ENCODE peak calls at places on chromosomes 3 and 15, in four cellular contexts. A, N, V and F are unnamed samples.

GRCh38 chr3:188936597-188937107 is 235.1 kb upstream of the TPRG1 start:
- DNase-seq in N (no peak), V (no peak), A (no peak), F (no peak)

GRCh38 chr3:23389089-23389488 is 186.0 kb downstream of the UBE2E2 start:
- DNase-seq in A (peak), V (no peak), N (no peak), F (no peak)

GRCh38 chr3:8571256-8571655 is 69.6 kb downstream of the LMCD1 start:
- DNase-seq in A (no peak), V (no peak), N (no peak), F (no peak)

GRCh38 chr3:171454026-171454425 is 6.2 kb downstream of the TNIK start:
- DNase-seq in N (no peak), V (no peak), A (no peak), F (no peak)

GRCh38 chr3:10653241-10653640 is 147.9 kb upstream of the ATP2B2 start:
- DNase-seq in N (no peak), V (no peak), A (no peak), F (no peak)

GRCh38 chr3:188947401-188947982 is 224.3 kb upstream of the TPRG1 start:
- DNase-seq in V (no peak), N (no peak), A (peak), F (no peak)

GRCh38 chr3:171049831-171050444 is 23.4 kb upstream of the SLC2A2 start:
- DNase-seq in V (peak), A (peak), N (peak), F (peak)

GRCh38 chr15:63462053-63462452 is 42.3 kb upstream of the USP3 start:
- DNase-seq in N (no peak), V (no peak), A (no peak), F (no peak)

GRCh38 chr3:14144423-14145075 is 19.7 kb downstream of the TMEM43 start:
- DNase-seq in N (peak), V (peak), A (peak), F (peak)

GRCh38 chr15:62428851-62429250 is 263.8 kb upstream of the C2CD4B start:
- DNase-seq in A (no peak), N (no peak), V (no peak), F (no peak)

GRCh38 chr15:42072141-42072685 is 22.1 kb downstream of the PLA2G4D start:
- DNase-seq in N (no peak), V (no peak), A (no peak), F (no peak)

GRCh38 chr15:85541744-85542143 is 161.3 kb downstream of the AKAP13 start:
- DNase-seq in A (no peak), N (no peak), V (no peak), F (no peak)

GRCh38 chr15:80325206-80325605 is 73.2 kb upstream of the CTXND1 start:
- DNase-seq in N (peak), V (no peak), A (no peak), F (no peak)

GRCh38 chr3:138946554-138947302 is at the start of the genes FOXL2 and FOXL2NB:
- DNase-seq in N (no peak), V (no peak), A (no peak), F (no peak)

GRCh38 chr3:126064627-126065258 is 19.2 kb downstream of the SLC41A3 start:
- DNase-seq in N (peak), V (no peak), A (no peak), F (no peak)

GRCh38 chr15:95565702-95566101 is 764.8 kb upstream of the NR2F2 start:
- DNase-seq in A (no peak), N (no peak), V (no peak), F (no peak)

GRCh38 chr15:62881056-62881455 is 161.5 kb upstream of the TPM1 start:
- DNase-seq in N (no peak), V (no peak), A (no peak), F (no peak)

GRCh38 chr3:64237083-64237482 is 11.8 kb upstream of the PRICKLE2 start:
- DNase-seq in A (no peak), V (no peak), N (no peak), F (no peak)

GRCh38 chr3:25713316-25713967 is 48.7 kb upstream of the TOP2B start:
- DNase-seq in A (peak), V (no peak), N (no peak), F (no peak)